ENCODE peak calls at places on chromosomes 11 and 22, in nine cellular contexts. Z, Y, G, R, T, Q, M, P and K are unnamed samples.

GRCh38 chr11:75326439-75326810 is 25.0 kb downstream of the ARRB1 start:
- DNase-seq in Z (no peak), Y (no peak), G (no peak), R (no peak), T (no peak), Q (no peak), M (no peak), P (no peak), K (no peak)

GRCh38 chr11:67357831-67358555 is 4.6 kb upstream of the POLD4 start:
- DNase-seq in Z (no peak), Y (no peak), G (peak), R (no peak), T (peak), Q (peak), M (no peak), P (no peak), K (no peak)

GRCh38 chr22:40044870-40045834 is 50.4 kb downstream of the FAM83F start:
- DNase-seq in Z (peak), Y (no peak), G (peak), R (peak), T (peak), Q (peak), M (no peak), P (peak), K (peak)

GRCh38 chr11:83456075-83456474 is 169.9 kb upstream of the CCDC90B start:
- DNase-seq in Z (no peak), Y (no peak), G (no peak), R (no peak), T (no peak), Q (no peak), M (no peak), P (peak), K (no peak)

GRCh38 chr11:6653055-6653454 is 2.6 kb downstream of the DCHS1 start:
- DNase-seq in Z (no peak), Y (no peak), G (no peak), R (no peak), T (no peak), Q (no peak), M (no peak), P (no peak), K (no peak)

GRCh38 chr11:114280696-114281095 is 15.5 kb upstream of the NNMT start:
- DNase-seq in Z (peak), Y (peak), G (peak), R (peak), T (peak), Q (peak), M (peak), P (peak), K (peak)

GRCh38 chr11:104916442-104916841 is 18.2 kb upstream of the CASP12 start:
- DNase-seq in Z (no peak), Y (no peak), G (no peak), R (no peak), T (peak), Q (peak), M (no peak), P (no peak), K (no peak)

GRCh38 chr11:130166457-130166784 is 6.8 kb downstream of the ST14 start:
- DNase-seq in Z (no peak), Y (peak), G (peak), R (no peak), T (peak), Q (peak), M (no peak), P (no peak), K (no peak)

GRCh38 chr11:61516191-61516590 is 7.6 kb downstream of the LRRC10B start:
- DNase-seq in Z (no peak), Y (no peak), G (no peak), R (no peak), T (no peak), Q (no peak), M (no peak), P (peak), K (no peak)

GRCh38 chr22:37171662-37172061 is 16.4 kb downstream of the C1QTNF6 start:
- DNase-seq in Z (no peak), Y (no peak), G (no peak), R (no peak), T (no peak), Q (no peak), M (no peak), P (no peak), K (no peak)

GRCh38 chr22:38863531-38864131 is 8.4 kb downstream of the CBX6 start:
- DNase-seq in Z (peak), Y (no peak), G (no peak), R (no peak), T (no peak), Q (no peak), M (no peak), P (no peak), K (peak)

GRCh38 chr11:74417379-74417804 is 19.2 kb upstream of the PGM2L1 start:
- DNase-seq in Z (no peak), Y (peak), G (peak), R (no peak), T (peak), Q (peak), M (peak), P (no peak), K (no peak)

GRCh38 chr22:30892731-30893221 is 75.8 kb downstream of the MORC2 start:
- DNase-seq in Z (no peak), Y (no peak), G (no peak), R (no peak), T (no peak), Q (no peak), M (no peak), P (no peak), K (peak)

GRCh38 chr11:86301742-86302091 is 323 bp upstream of the HIKESHI start:
- DNase-seq in Z (no peak), Y (no peak), G (no peak), R (no peak), T (no peak), Q (no peak), M (no peak), P (no peak), K (no peak)

GRCh38 chr11:60891103-60891741 is 15.2 kb downstream of the PRPF19 start:
- DNase-seq in Z (no peak), Y (no peak), G (no peak), R (no peak), T (no peak), Q (peak), M (no peak), P (no peak), K (no peak)

GRCh38 chr11:129861702-129862107 is 33.7 kb downstream of the NFRKB start:
- DNase-seq in Z (peak), Y (peak), G (peak), R (peak), T (peak), Q (peak), M (peak), P (peak), K (no peak)

GRCh38 chr11:42311944-42312343 is 852.5 kb upstream of the LRRC4C start:
- DNase-seq in Z (no peak), Y (no peak), G (no peak), R (no peak), T (peak), Q (no peak), M (no peak), P (no peak), K (no peak)

GRCh38 chr11:126436209-126436608 is 80.7 kb downstream of the ST3GAL4 start:
- DNase-seq in Z (no peak), Y (no peak), G (no peak), R (no peak), T (no peak), Q (no peak), M (no peak), P (no peak), K (no peak)
- TF ChIP-seq CTCF in Z (no peak), Y (no peak), G (no peak), R (no peak), T (no peak), Q (no peak), M (no peak), P (no peak), K (no peak)

GRCh38 chr11:92071660-92072059 is 153.0 kb upstream of the FAT3 start:
- DNase-seq in Z (no peak), Y (no peak), G (no peak), R (no peak), T (no peak), Q (no peak), M (no peak), P (no peak), K (no peak)

DNA sequence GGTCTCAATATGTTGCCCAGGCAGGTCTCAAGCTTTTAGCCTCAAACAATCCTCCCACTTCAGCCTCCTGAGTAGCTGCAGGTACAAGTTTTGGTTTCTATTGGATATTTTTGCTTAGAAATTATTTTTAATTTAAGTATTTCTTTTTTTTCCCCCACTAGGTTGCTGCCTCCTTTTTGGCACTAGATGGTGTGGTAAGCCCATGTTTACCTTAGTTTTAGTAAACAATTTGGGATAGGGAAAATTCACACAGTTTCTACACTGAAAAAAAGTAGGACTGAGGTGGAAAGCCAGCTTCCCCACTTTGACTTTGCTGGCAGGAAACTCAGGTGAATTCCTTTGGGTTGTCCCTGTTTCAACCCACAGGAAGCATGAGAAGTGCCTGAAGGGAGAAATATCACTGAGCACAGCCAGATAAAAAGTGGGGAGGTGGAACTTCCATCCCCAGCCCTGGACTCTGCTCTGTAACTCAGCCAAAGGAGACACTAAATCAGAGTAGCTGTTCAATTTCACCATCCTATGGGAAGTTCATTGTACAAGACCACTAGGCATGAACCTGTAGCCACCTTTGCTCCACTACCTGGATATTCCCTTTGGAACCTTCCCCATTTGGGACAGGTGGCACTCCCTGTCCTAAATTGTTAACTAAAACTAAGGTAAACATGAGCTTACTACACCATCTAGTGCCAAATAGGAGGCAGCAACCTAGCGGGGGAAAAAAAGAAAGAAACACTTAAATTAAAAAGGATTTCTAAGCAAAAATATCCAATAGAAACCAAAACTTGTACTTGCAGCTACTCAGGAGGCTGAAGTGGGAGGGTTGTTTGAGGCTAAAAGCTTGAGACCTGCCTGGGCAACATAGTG is 154.4 kb upstream of the FAT3 start:
- DNase-seq in Z (no peak), Y (no peak), G (no peak), R (no peak), T (no peak), Q (no peak), M (no peak), P (no peak), K (no peak)
- TF ChIP-seq CTCF in Z (no peak), Y (no peak), G (peak), R (no peak), T (no peak), Q (peak), M (no peak), P (peak), K (no peak)

DNA sequence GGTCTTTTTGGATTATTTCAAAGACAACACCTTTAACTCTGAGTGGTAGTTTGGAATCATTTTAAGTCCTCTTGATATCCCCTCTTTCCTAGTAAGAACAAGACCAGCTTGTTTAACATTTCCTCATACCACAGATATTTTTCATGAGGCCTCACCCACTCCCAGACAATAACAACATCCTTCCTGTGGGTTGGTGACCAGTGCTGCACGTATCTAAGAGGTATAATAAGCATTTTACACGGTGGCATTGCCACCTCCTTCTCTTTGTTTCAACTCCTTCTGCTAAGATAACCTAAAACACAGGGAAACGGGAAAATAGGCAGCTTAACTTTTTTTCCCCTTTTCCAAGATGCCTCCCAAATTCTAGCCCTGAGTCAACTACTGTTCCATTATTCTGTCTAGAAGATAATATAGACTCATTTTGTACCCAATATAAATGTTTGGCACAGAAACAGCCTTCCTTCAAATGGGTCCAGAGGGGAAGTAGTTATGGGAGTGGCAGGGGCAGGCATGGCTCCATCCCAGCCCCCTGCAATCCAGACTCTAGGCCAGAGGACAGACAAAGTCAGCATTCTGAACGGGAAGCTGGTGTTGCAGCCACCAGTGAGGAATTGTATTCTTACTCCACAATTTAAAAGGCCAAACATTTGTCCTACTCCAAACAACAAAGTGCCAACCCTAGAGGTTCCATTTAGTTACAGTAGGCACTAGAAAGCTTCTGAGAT is 28.5 kb downstream of the MAML2 start:
- DNase-seq in Z (no peak), Y (no peak), G (peak), R (no peak), T (no peak), Q (peak), M (no peak), P (no peak), K (no peak)
- TF ChIP-seq CTCF in Z (no peak), Y (no peak), G (no peak), R (no peak), T (no peak), Q (no peak), M (no peak), P (no peak), K (no peak)

GRCh38 chr11:16603245-16603644 is 135.2 kb upstream of the C11orf58 start:
- DNase-seq in Z (no peak), Y (no peak), G (no peak), R (peak), T (no peak), Q (no peak), M (no peak), P (peak), K (no peak)
- TF ChIP-seq CTCF in Z (no peak), Y (no peak), G (no peak), R (peak), T (no peak), Q (no peak), M (no peak), P (peak), K (no peak)

GRCh38 chr11:9861860-9862725 is 198.2 kb downstream of the SWAP70 start:
- DNase-seq in Z (no peak), Y (peak), G (peak), R (peak), T (peak), Q (peak), M (peak), P (peak), K (no peak)
- TF ChIP-seq CTCF in Z (peak), Y (peak), G (peak), R (peak), T (peak), Q (peak), M (peak), P (peak), K (peak)

DNA sequence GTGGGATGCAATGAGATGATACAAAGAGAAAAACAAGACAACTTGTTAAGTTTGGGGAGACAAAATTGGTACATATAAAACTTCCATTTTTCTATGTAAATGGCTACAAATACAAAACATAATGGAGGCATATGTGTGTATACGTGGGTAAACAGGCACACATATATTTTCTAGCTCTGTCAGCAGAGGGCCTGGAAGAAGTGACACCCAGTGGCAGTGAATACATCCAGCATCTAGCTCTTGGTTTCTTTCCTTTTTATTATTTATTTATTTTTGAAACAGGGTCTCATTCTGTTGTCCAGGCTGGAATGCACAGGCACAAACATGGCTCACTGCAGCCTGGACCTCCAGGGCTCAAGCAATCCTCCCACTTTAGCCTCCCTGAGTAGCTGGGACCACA is 5.0 kb upstream of the RASL10A start:
- DNase-seq in Z (no peak), Y (no peak), G (no peak), R (no peak), T (no peak), Q (no peak), M (no peak), P (no peak), K (no peak)
- TF ChIP-seq CTCF in Z (no peak), Y (no peak), G (peak), R (no peak), T (no peak), Q (peak), M (no peak), P (no peak), K (no peak)

GRCh38 chr11:64787526-64788320 is 9.4 kb upstream of the SF1 start:
- DNase-seq in Z (peak), Y (no peak), G (peak), R (peak), T (peak), Q (peak), M (peak), P (peak), K (peak)
- TF ChIP-seq CTCF in Z (peak), Y (peak), G (peak), R (peak), T (peak), Q (peak), M (peak), P (peak), K (peak)

GRCh38 chr11:56624661-56625110 is 10.0 kb upstream of the OR5M1 start:
- DNase-seq in Z (no peak), Y (peak), G (peak), R (no peak), T (peak), Q (peak), M (peak), P (peak), K (no peak)
- TF ChIP-seq CTCF in Z (peak), Y (no peak), G (no peak), R (peak), T (peak), Q (peak), M (peak), P (peak), K (no peak)

GRCh38 chr22:49632199-49633009 is 195.3 kb downstream of the BRD1 start:
- DNase-seq in Z (no peak), Y (no peak), G (peak), R (peak), T (peak), Q (peak), M (peak), P (peak), K (no peak)
- TF ChIP-seq CTCF in Z (peak), Y (peak), G (peak), R (peak), T (peak), Q (peak), M (peak), P (peak), K (peak)